ENCODE peak calls at places on chromosomes 16 and 17, in six cellular contexts. C is left lung, M is H1, O is tibial nerve, T is neuronal stem cell, B is pancreas. E is an unnamed sample.

GRCh38 chr17:74042744-74043486 is 160.6 kb upstream of the RPL38 start:
- DNase-seq in C (no peak), O (no peak), T (no peak), M (no peak), B (no peak), E (no peak)

GRCh38 chr17:44258811-44259351 is 9.1 kb downstream of the SLC4A1 start:
- DNase-seq in C (no peak), B (no peak), M (no peak), T (no peak), O (no peak), E (no peak)

GRCh38 chr17:81656835-81657234 is 493 bp upstream of the PDE6G start:
- DNase-seq in T (no peak), M (no peak), C (no peak), O (no peak), B (no peak), E (no peak)

GRCh38 chr16:28491970-28492474 is at the start of gene CLN3:
- DNase-seq in M (peak; percentile 88), O (peak; percentile 88), B (peak; percentile 93), C (peak; percentile 93), T (peak; percentile 84), E (peak; percentile 93)

GRCh38 chr16:30786936-30787612 is at the start of gene ZNF629:
- DNase-seq in M (peak; percentile 87), O (no peak), B (peak; percentile 89), T (peak; percentile 87), C (no peak), E (no peak)

GRCh38 chr16:66523861-66524354 is 26.0 kb downstream of the TK2 start:
- DNase-seq in C (no peak), M (no peak), O (no peak), B (no peak), T (no peak), E (peak; percentile 61)

GRCh38 chr16:19338335-19338734 is 52.8 kb downstream of the CLEC19A start:
- DNase-seq in B (no peak), C (no peak), M (no peak), O (no peak), T (no peak), E (no peak)

GRCh38 chr16:71474864-71475263 is 12.8 kb upstream of the ZNF23 start:
- DNase-seq in B (no peak), O (no peak), C (no peak), M (no peak), T (no peak), E (no peak)

GRCh38 chr17:74190807-74191206 is 12.7 kb upstream of the RPL38 start:
- DNase-seq in B (no peak), C (no peak), O (no peak), T (no peak), M (peak; percentile 73), E (no peak)

GRCh38 chr16:15830832-15831451 is 25.9 kb downstream of the MYH11 start:
- DNase-seq in C (no peak), T (no peak), B (no peak), O (no peak), M (no peak), E (no peak)

GRCh38 chr16:57244463-57244766 is 644 bp upstream of the ARL2BP start:
- DNase-seq in O (no peak), C (no peak), B (no peak), T (no peak), M (no peak), E (no peak)
- H3K4me3 ChIP-seq in O (peak overlapping the region; percentile 79), C (peak overlapping the region; percentile 73), B (peak overlapping the region; percentile 65), T (peak overlapping the region; percentile 63), M (peak overlapping the region; percentile 46), E (peak overlapping the region; percentile 69)

DNA sequence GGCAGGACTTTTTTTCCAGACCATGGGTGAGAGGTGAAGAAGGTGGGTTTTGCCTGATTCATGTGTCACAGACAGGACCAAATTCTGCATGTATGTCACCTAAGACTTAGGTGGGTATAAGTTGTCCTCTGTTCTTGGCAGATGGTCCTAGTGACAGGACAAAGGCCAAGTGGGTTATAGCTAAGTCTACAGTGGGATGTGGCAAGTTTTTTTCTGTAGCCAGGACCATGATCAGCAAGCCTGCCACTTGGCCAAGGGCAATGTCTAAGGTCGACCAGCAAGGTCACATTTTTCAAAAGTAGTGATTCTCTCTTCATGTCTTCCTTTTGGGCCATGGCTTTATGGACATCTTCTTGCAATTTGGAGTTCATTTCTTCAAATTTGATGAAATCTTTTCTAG is 20.2 kb downstream of the ZNF267 start:
- DNase-seq in M (no peak), C (no peak), B (no peak), O (no peak), T (no peak), E (no peak)
- H3K9me3 ChIP-seq in M (peaks cover 23% of the 10 kb centered on the region), C (no peaks in the 10 kb centered on the region), B (no peaks in the 10 kb centered on the region), O (no peaks in the 10 kb centered on the region), T (peaks cover 12% of the 10 kb centered on the region), E (no peaks in the 10 kb centered on the region)

GRCh38 chr17:33651631-33652030 is 358.5 kb upstream of the ASIC2 start:
- DNase-seq in T (no peak), O (no peak), B (no peak), M (no peak), C (no peak), E (no peak)
- H3K27me3 ChIP-seq in T (no peaks in the 10 kb centered on the region), O (no peaks in the 10 kb centered on the region), B (no peaks in the 10 kb centered on the region), M (no peaks in the 10 kb centered on the region), C (peaks cover 16% of the 10 kb centered on the region), E (no peaks in the 10 kb centered on the region)

GRCh38 chr16:84795338-84796053 is 24.3 kb upstream of the CRISPLD2 start:
- DNase-seq in C (peak; percentile 47), T (no peak), B (no peak), M (no peak), O (peak; percentile 64), E (no peak)

GRCh38 chr16:84804326-84804725 is 15.5 kb upstream of the CRISPLD2 start:
- DNase-seq in C (no peak), T (no peak), M (no peak), O (no peak), B (no peak), E (no peak)

GRCh38 chr16:84800118-84800517 is 19.7 kb upstream of the CRISPLD2 start:
- DNase-seq in T (no peak), M (no peak), C (no peak), O (no peak), B (no peak), E (no peak)

GRCh38 chr16:84803146-84803545 is 16.6 kb upstream of the CRISPLD2 start:
- DNase-seq in C (no peak), M (no peak), O (no peak), T (no peak), B (no peak), E (no peak)

GRCh38 chr16:84800579-84800978 is 19.2 kb upstream of the CRISPLD2 start:
- DNase-seq in B (no peak), C (no peak), O (no peak), M (no peak), T (no peak), E (no peak)
- H3K4me3 ChIP-seq in B (no peak overlapping the region), C (no peak overlapping the region), O (no peak overlapping the region), M (no peak overlapping the region), T (no peak overlapping the region), E (no peak overlapping the region)

GRCh38 chr17:19619705-19620325 is 28.7 kb upstream of the ALDH3A2 start:
- DNase-seq in B (no peak), C (no peak), M (no peak), T (no peak), O (no peak), E (no peak)

GRCh38 chr17:19613979-19614378 is 34.6 kb upstream of the ALDH3A2 start:
- DNase-seq in C (no peak), M (no peak), O (no peak), B (no peak), T (no peak), E (no peak)

GRCh38 chr17:19614900-19615299 is 33.7 kb upstream of the ALDH3A2 start:
- DNase-seq in O (no peak), C (no peak), B (no peak), M (no peak), T (no peak), E (no peak)

GRCh38 chr17:19621697-19622096 is 26.9 kb upstream of the ALDH3A2 start:
- DNase-seq in O (no peak), B (no peak), M (no peak), C (no peak), T (no peak), E (no peak)

DNA sequence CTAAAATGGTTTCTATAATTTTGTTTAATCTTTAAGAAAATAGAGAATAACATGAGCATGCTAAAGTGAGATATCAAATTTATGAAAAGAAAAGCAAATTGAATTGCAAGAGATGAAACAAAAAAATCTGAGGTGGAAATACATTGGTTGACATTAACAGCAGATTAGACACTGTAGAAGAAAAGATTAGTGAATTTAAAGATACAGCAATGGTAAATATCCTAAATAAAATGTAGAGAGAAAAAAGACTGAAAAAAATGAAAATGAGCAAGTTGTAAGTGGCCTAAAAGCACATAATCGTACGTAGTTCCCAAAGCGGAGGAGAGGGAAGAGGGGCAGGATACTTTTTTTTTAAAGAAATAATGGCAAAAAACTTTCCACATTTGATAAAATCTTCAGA is 30.5 kb upstream of the ALDH3A2 start:
- DNase-seq in C (no peak), M (no peak), T (no peak), O (no peak), B (no peak), E (no peak)
- H3K9me3 ChIP-seq in C (peaks cover 4% of the 10 kb centered on the region), M (peaks cover 18% of the 10 kb centered on the region), T (peaks cover 12% of the 10 kb centered on the region), O (no peaks in the 10 kb centered on the region), B (no peaks in the 10 kb centered on the region), E (peaks cover 8% of the 10 kb centered on the region)

DNA sequence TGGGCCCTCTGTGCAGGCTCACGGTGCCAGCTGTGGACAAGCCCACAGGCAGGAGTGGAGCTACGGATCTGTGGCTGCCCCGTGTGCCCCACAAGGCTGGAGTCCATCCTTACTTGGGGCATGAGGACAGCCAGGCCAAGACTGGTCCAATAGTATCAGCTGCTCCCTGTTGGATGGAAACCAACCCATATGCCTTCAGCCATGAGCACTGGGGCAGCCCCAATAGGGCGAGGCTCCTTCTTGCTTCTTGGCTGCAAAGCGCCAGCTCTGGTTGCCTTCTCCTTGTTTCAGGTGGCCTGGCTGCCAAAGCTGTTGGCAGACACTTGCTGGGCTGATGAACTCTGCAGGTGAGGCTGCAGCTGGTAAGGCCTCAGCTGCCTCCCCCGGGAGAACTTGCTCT is 188.0 kb downstream of the ENGASE start:
- DNase-seq in C (no peak), T (no peak), B (no peak), O (no peak), M (no peak), E (no peak)
- H3K27me3 ChIP-seq in C (peaks cover 92% of the 10 kb centered on the region), T (no peaks in the 10 kb centered on the region), B (no peaks in the 10 kb centered on the region), O (peaks cover 46% of the 10 kb centered on the region), M (no peaks in the 10 kb centered on the region), E (no peaks in the 10 kb centered on the region)

DNA sequence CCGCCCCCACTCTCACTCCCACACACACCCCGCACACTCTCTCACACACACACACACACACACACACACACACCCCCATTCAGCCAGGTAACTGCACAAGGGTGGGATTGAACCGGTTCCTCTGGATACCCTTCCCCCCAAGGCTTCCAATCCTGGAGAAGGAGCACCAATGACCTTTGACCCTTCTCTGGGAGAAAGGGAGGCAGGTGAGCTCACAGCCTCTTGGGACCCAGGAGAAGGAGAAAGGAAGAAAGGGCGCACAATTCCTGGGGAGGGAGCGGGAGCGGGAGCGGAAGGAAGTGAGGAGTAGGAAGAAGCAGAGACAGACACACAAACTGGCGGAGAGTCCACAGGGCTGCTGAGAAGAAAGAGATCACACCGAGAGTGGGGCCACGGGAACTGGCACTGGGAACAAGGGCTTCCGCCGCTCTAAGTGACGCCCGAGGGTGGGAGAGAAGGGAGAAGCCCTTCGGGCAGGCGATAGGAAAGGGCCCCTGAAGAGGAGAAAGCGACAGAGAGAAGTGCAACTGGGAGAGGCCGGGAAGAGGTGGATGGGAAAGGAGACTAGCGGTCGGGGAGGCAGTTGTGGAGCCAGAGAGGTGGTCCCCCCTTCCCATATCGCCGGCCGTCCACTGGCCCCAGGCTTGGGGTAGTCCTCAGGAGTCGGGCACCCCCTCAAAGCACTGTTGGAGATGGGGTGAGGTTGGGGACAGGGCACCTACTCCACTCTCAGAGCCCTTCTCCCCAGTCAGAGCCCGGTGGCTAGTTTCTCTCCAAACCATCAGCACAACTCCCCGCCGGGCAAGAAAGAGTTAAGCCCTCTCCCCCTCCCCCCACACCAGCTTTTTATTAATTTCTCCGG is 1.3 kb downstream of the SAMD14 start:
- DNase-seq in O (no peak), C (no peak), T (no peak), B (no peak), M (peak; percentile 84), E (no peak)
- H3K4me3 ChIP-seq in O (peak overlapping the region; percentile 36), C (peak overlapping the region; percentile 28), T (peak overlapping the region; percentile 57), B (peak overlapping the region; percentile 44), M (peak overlapping the region; percentile 37), E (no peak overlapping the region)

E was measured in CD8-positive, alpha-beta memory T cell.